ENCODE peak calls at places on chromosomes 2 and 18, in five cellular contexts. Q, Z, T, S and L are unnamed samples.

GRCh38 chr2:145674705-145675104 is 1154.8 kb upstream of the ZEB2 start:
- DNase-seq in Q (no peak), Z (no peak), T (no peak), S (no peak), L (no peak)

GRCh38 chr2:240876035-240876474 is 7.4 kb downstream of the AGXT start:
- DNase-seq in Q (no peak), Z (no peak), T (no peak), S (no peak), L (no peak)

GRCh38 chr2:43576983-43577892 is 18.6 kb downstream of the THADA start:
- DNase-seq in Q (peak; percentile 42), Z (peak; percentile 12), T (no peak), S (peak; percentile 26), L (no peak)

GRCh38 chr2:196160966-196161365 is 10.4 kb downstream of the STK17B start:
- DNase-seq in Q (no peak), Z (no peak), T (no peak), S (no peak), L (no peak)

GRCh38 chr2:144931976-144932375 is 412.1 kb upstream of the ZEB2 start:
- DNase-seq in Q (no peak), Z (no peak), T (no peak), S (no peak), L (no peak)

GRCh38 chr2:10526281-10526680 is 78.2 kb upstream of the ODC1 start:
- DNase-seq in Q (no peak), Z (no peak), T (no peak), S (no peak), L (no peak)

GRCh38 chr2:119888673-119889072 is 124.2 kb upstream of the EPB41L5 start:
- DNase-seq in Q (no peak), Z (no peak), T (no peak), S (no peak), L (no peak)

GRCh38 chr2:205868773-205869333 is 186.6 kb downstream of the NRP2 start:
- DNase-seq in Q (no peak), Z (no peak), T (no peak), S (peak; percentile 4), L (no peak)

GRCh38 chr2:85435220-85435958 is 16.9 kb downstream of the SH2D6 start:
- DNase-seq in Q (no peak), Z (no peak), T (no peak), S (no peak), L (no peak)

GRCh38 chr18:51017140-51017874 is 12.7 kb upstream of the SMAD4 start:
- DNase-seq in Q (no peak), Z (no peak), T (no peak), S (no peak), L (no peak)

GRCh38 chr18:36893227-36893626 is 64.3 kb downstream of the KIAA1328 start:
- DNase-seq in Q (no peak), Z (no peak), T (no peak), S (no peak), L (no peak)

GRCh38 chr2:150859162-150859561 is 371.7 kb upstream of the RND3 start:
- DNase-seq in Q (no peak), Z (no peak), T (no peak), S (no peak), L (no peak)